ENCODE peak calls at places on chromosomes 2 and 18, in five cellular contexts. P is stimulated activated CD4-positive, alpha-beta T cell treated with anti-CD3 and anti-CD28 coated beads, Interleukin-4, amount 100 ng/mL, for 4 hours; R is OCI-LY7; G is Right ventricle myocardium superior; U is EL. T is an unnamed sample.

GRCh38 chr18:56402872-56403516 is 235.4 kb downstream of the TXNL1 start:
- DNase-seq in P (no peak), R (no peak), G (no peak), U (peak), T (no peak)

GRCh38 chr2:211216221-211216620 is 659.8 kb downstream of the CPS1 start:
- DNase-seq in P (no peak), R (peak), G (no peak), U (no peak), T (no peak)

GRCh38 chr18:38750786-38751185 is 1185.2 kb upstream of the CELF4 start:
- DNase-seq in P (no peak), R (no peak), G (no peak), U (no peak), T (no peak)

GRCh38 chr2:227805578-227805977 is 8.1 kb upstream of the CCL20 start:
- DNase-seq in P (peak), R (no peak), G (no peak), U (no peak), T (no peak)

GRCh38 chr2:43143756-43144155 is 82.7 kb downstream of the ZFP36L2 start:
- DNase-seq in P (no peak), R (no peak), G (no peak), U (no peak), T (no peak)

GRCh38 chr2:70140978-70141753 is 49.7 kb downstream of the C2orf42 start:
- DNase-seq in P (peak), R (peak), G (peak), U (peak), T (peak)

GRCh38 chr2:239548491-239548890 is 147.7 kb upstream of the HDAC4 start:
- DNase-seq in P (peak), R (no peak), G (no peak), U (no peak), T (no peak)

GRCh38 chr2:232659359-232659758 is 26.0 kb downstream of the EFHD1 start:
- DNase-seq in P (no peak), R (no peak), G (no peak), U (no peak), T (no peak)

GRCh38 chr2:23096905-23097602 is 287.9 kb upstream of the KLHL29 start:
- DNase-seq in P (no peak), R (no peak), G (no peak), U (no peak), T (no peak)

GRCh38 chr18:35080058-35080457 is 38.8 kb downstream of the MAPRE2 start:
- DNase-seq in P (no peak), R (no peak), G (no peak), U (no peak), T (no peak)

GRCh38 chr2:202034249-202035088 is 814 bp downstream of the FZD7 start:
- DNase-seq in P (peak), R (no peak), G (peak), U (peak), T (peak)

GRCh38 chr2:64654993-64655666 is 1.4 kb upstream of the SERTAD2 start:
- DNase-seq in P (peak), R (peak), G (no peak), U (peak), T (no peak)

GRCh38 chr2:71306762-71307161 is 24.8 kb upstream of the ZNF638 start:
- DNase-seq in P (no peak), R (no peak), G (no peak), U (peak), T (no peak)

GRCh38 chr2:101500175-101500574 is 25.3 kb upstream of the RFX8 start:
- DNase-seq in P (no peak), R (no peak), G (no peak), U (no peak), T (no peak)

GRCh38 chr2:100121124-100121718 is 21.2 kb downstream of the AFF3 start:
- DNase-seq in P (no peak), R (no peak), G (no peak), U (no peak), T (no peak)

GRCh38 chr2:72092099-72092498 is 55.6 kb downstream of the CYP26B1 start:
- DNase-seq in P (no peak), R (no peak), G (no peak), U (no peak), T (no peak)

GRCh38 chr18:41075212-41075611 is 879.8 kb upstream of the PIK3C3 start:
- DNase-seq in P (no peak), R (no peak), G (no peak), U (peak), T (no peak)

GRCh38 chr2:226413498-226414130 is 386.0 kb downstream of the IRS1 start:
- DNase-seq in P (no peak), R (no peak), G (no peak), U (no peak), T (no peak)

GRCh38 chr2:202031261-202031986 is 2.2 kb upstream of the FZD7 start:
- DNase-seq in P (no peak), R (no peak), G (no peak), U (no peak), T (no peak)

GRCh38 chr2:11746807-11747459 is 501 bp downstream of the LPIN1 start:
- DNase-seq in P (no peak), R (peak), G (no peak), U (peak), T (peak)

GRCh38 chr2:241665731-241666440 is 20.7 kb downstream of the DTYMK start:
- DNase-seq in P (no peak), R (no peak), G (no peak), U (no peak), T (peak)

GRCh38 chr18:26483633-26484032 is 64.7 kb downstream of the KCTD1 start:
- DNase-seq in P (no peak), R (no peak), G (no peak), U (no peak), T (no peak)

GRCh38 chr2:156657809-156658208 is 221.6 kb downstream of the GPD2 start:
- DNase-seq in P (no peak), R (no peak), G (no peak), U (no peak), T (no peak)

GRCh38 chr2:122236152-122236892 is 480.9 kb downstream of the TSN start:
- DNase-seq in P (no peak), R (no peak), G (no peak), U (peak), T (no peak)

GRCh38 chr2:235639885-235640284 is 146.0 kb downstream of the AGAP1 start:
- DNase-seq in P (no peak), R (no peak), G (no peak), U (no peak), T (no peak)